ENCODE peak calls at places on chromosomes 7 and 10, in six cellular contexts. One of them, this sample, is unnamed. For H3K4me1 and H3K36me3, the result is how much of the 10 kb centered on the place peaks cover.

GRCh38 chr10:75062191-75062849 is 49.1 kb upstream of the SAMD8 start:
- DNase-seq in mesendoderm: no peak
- DNase-seq in heart right ventricle: peak
- DNase-seq in colonic mucosa: no peak
- DNase-seq in aorta: no peak
- DNase-seq in lower lobe of right lung: no peak
- DNase-seq in this sample: no peak

GRCh38 chr7:95139922-95140321 is 184.4 kb downstream of the PON1 start:
- DNase-seq in mesendoderm: no peak
- DNase-seq in heart right ventricle: no peak
- DNase-seq in colonic mucosa: no peak
- DNase-seq in aorta: no peak
- DNase-seq in lower lobe of right lung: no peak
- DNase-seq in this sample: no peak

GRCh38 chr7:70376561-70377031 is 755.3 kb upstream of the GALNT17 start:
- DNase-seq in mesendoderm: peak
- DNase-seq in heart right ventricle: no peak
- DNase-seq in colonic mucosa: no peak
- DNase-seq in aorta: no peak
- DNase-seq in lower lobe of right lung: no peak
- DNase-seq in this sample: no peak

GRCh38 chr10:86803156-86803555 is 46.7 kb downstream of the BMPR1A start:
- DNase-seq in mesendoderm: no peak
- DNase-seq in heart right ventricle: no peak
- DNase-seq in colonic mucosa: no peak
- DNase-seq in aorta: no peak
- DNase-seq in lower lobe of right lung: no peak
- DNase-seq in this sample: no peak

GRCh38 chr10:34956756-34957155 is 133.4 kb downstream of the CUL2 start:
- DNase-seq in mesendoderm: no peak
- DNase-seq in heart right ventricle: no peak
- DNase-seq in colonic mucosa: no peak
- DNase-seq in aorta: no peak
- DNase-seq in lower lobe of right lung: no peak
- DNase-seq in this sample: no peak

GRCh38 chr10:21638681-21639080 is 104.6 kb downstream of the MLLT10 start:
- DNase-seq in mesendoderm: no peak
- DNase-seq in heart right ventricle: no peak
- DNase-seq in colonic mucosa: no peak
- DNase-seq in aorta: no peak
- DNase-seq in lower lobe of right lung: no peak
- DNase-seq in this sample: no peak

GRCh38 chr7:44750921-44751571 is 2.4 kb downstream of the ZMIZ2 start:
- DNase-seq in mesendoderm: no peak
- DNase-seq in heart right ventricle: no peak
- DNase-seq in colonic mucosa: no peak
- DNase-seq in aorta: no peak
- DNase-seq in lower lobe of right lung: no peak
- DNase-seq in this sample: peak

GRCh38 chr10:105643662-105644061 is 1002.6 kb downstream of the SORCS3 start:
- DNase-seq in mesendoderm: no peak
- DNase-seq in heart right ventricle: no peak
- DNase-seq in colonic mucosa: no peak
- DNase-seq in aorta: no peak
- DNase-seq in lower lobe of right lung: no peak
- DNase-seq in this sample: no peak

GRCh38 chr7:44977956-44978355 is 859 bp downstream of the MYO1G start:
- DNase-seq in mesendoderm: no peak
- DNase-seq in heart right ventricle: no peak
- DNase-seq in colonic mucosa: no peak
- DNase-seq in aorta: peak
- DNase-seq in lower lobe of right lung: no peak
- DNase-seq in this sample: no peak

GRCh38 chr7:23315366-23315765 is 16.2 kb downstream of the MALSU1 start:
- DNase-seq in mesendoderm: no peak
- DNase-seq in heart right ventricle: no peak
- DNase-seq in colonic mucosa: no peak
- DNase-seq in aorta: no peak
- DNase-seq in lower lobe of right lung: no peak
- DNase-seq in this sample: no peak

GRCh38 chr7:56007167-56007652 is 42.8 kb downstream of the NIPSNAP2 start:
- DNase-seq in mesendoderm: peak
- DNase-seq in heart right ventricle: no peak
- DNase-seq in colonic mucosa: no peak
- DNase-seq in aorta: no peak
- DNase-seq in lower lobe of right lung: no peak
- DNase-seq in this sample: no peak

GRCh38 chr7:114539575-114539974 is 125.0 kb downstream of the FOXP2 start:
- DNase-seq in mesendoderm: peak
- DNase-seq in heart right ventricle: peak
- DNase-seq in colonic mucosa: peak
- DNase-seq in aorta: no peak
- DNase-seq in lower lobe of right lung: no peak
- DNase-seq in this sample: no peak

GRCh38 chr7:67738958-67739357 is 742.3 kb downstream of the TYW1 start:
- DNase-seq in mesendoderm: no peak
- DNase-seq in heart right ventricle: peak
- DNase-seq in colonic mucosa: no peak
- DNase-seq in aorta: no peak
- DNase-seq in lower lobe of right lung: no peak
- DNase-seq in this sample: no peak

GRCh38 chr10:18594574-18595156 is 56.7 kb downstream of the NSUN6 start:
- DNase-seq in mesendoderm: peak
- DNase-seq in heart right ventricle: no peak
- DNase-seq in colonic mucosa: no peak
- DNase-seq in aorta: no peak
- DNase-seq in lower lobe of right lung: no peak
- DNase-seq in this sample: no peak

GRCh38 chr7:50939026-50939425 is 156.3 kb upstream of the GRB10 start:
- DNase-seq in mesendoderm: no peak
- DNase-seq in heart right ventricle: no peak
- DNase-seq in colonic mucosa: no peak
- DNase-seq in aorta: no peak
- DNase-seq in lower lobe of right lung: no peak
- DNase-seq in this sample: no peak

GRCh38 chr7:128155100-128155763 is 85.8 kb upstream of the LEP start:
- DNase-seq in mesendoderm: peak
- DNase-seq in heart right ventricle: no peak
- DNase-seq in colonic mucosa: no peak
- DNase-seq in aorta: no peak
- DNase-seq in lower lobe of right lung: no peak
- DNase-seq in this sample: no peak

GRCh38 chr7:84997626-84998025 is 189.2 kb downstream of the SEMA3D start:
- DNase-seq in mesendoderm: no peak
- DNase-seq in heart right ventricle: no peak
- DNase-seq in colonic mucosa: no peak
- DNase-seq in aorta: no peak
- DNase-seq in lower lobe of right lung: no peak
- DNase-seq in this sample: no peak

GRCh38 chr10:92757720-92758119 is 68.0 kb downstream of the HHEX start:
- DNase-seq in mesendoderm: no peak
- DNase-seq in heart right ventricle: no peak
- DNase-seq in colonic mucosa: no peak
- DNase-seq in aorta: no peak
- DNase-seq in lower lobe of right lung: no peak
- DNase-seq in this sample: no peak

GRCh38 chr10:92755725-92756124 is 66.0 kb downstream of the HHEX start:
- DNase-seq in mesendoderm: no peak
- DNase-seq in heart right ventricle: no peak
- DNase-seq in colonic mucosa: no peak
- DNase-seq in aorta: no peak
- DNase-seq in lower lobe of right lung: no peak
- DNase-seq in this sample: no peak

GRCh38 chr10:92758594-92758993 is 68.8 kb downstream of the HHEX start:
- DNase-seq in mesendoderm: no peak
- DNase-seq in heart right ventricle: no peak
- DNase-seq in colonic mucosa: no peak
- DNase-seq in aorta: no peak
- DNase-seq in lower lobe of right lung: no peak
- DNase-seq in this sample: no peak

GRCh38 chr10:92756233-92757065 is 66.7 kb downstream of the HHEX start:
- DNase-seq in mesendoderm: peak
- DNase-seq in heart right ventricle: peak
- DNase-seq in colonic mucosa: no peak
- DNase-seq in aorta: no peak
- DNase-seq in lower lobe of right lung: no peak
- DNase-seq in this sample: no peak

GRCh38 chr10:92757066-92757716 is 67.4 kb downstream of the HHEX start:
- DNase-seq in mesendoderm: peak
- DNase-seq in heart right ventricle: peak
- DNase-seq in colonic mucosa: peak
- DNase-seq in aorta: peak
- DNase-seq in lower lobe of right lung: peak
- DNase-seq in this sample: peak
- H3K4me1 ChIP-seq in mesendoderm: under half
- H3K4me1 ChIP-seq in heart right ventricle: under half
- H3K4me1 ChIP-seq in colonic mucosa: under half
- H3K4me1 ChIP-seq in aorta: under half
- H3K4me1 ChIP-seq in lower lobe of right lung: under half
- H3K4me1 ChIP-seq in this sample: under half

GRCh38 chr10:93346712-93347111 is 135.4 kb downstream of the MYOF start:
- DNase-seq in mesendoderm: peak
- DNase-seq in heart right ventricle: no peak
- DNase-seq in colonic mucosa: no peak
- DNase-seq in aorta: no peak
- DNase-seq in lower lobe of right lung: no peak
- DNase-seq in this sample: no peak

GRCh38 chr10:93342346-93342745 is 139.8 kb downstream of the MYOF start:
- DNase-seq in mesendoderm: no peak
- DNase-seq in heart right ventricle: no peak
- DNase-seq in colonic mucosa: no peak
- DNase-seq in aorta: no peak
- DNase-seq in lower lobe of right lung: no peak
- DNase-seq in this sample: no peak

GRCh38 chr10:93346060-93346459 is 136.1 kb downstream of the MYOF start:
- DNase-seq in mesendoderm: no peak
- DNase-seq in heart right ventricle: no peak
- DNase-seq in colonic mucosa: no peak
- DNase-seq in aorta: no peak
- DNase-seq in lower lobe of right lung: no peak
- DNase-seq in this sample: no peak
- H3K36me3 ChIP-seq in mesendoderm: under half
- H3K36me3 ChIP-seq in heart right ventricle: under half
- H3K36me3 ChIP-seq in colonic mucosa: under half
- H3K36me3 ChIP-seq in aorta: under half
- H3K36me3 ChIP-seq in lower lobe of right lung: half or more
- H3K36me3 ChIP-seq in this sample: half or more

DNA sequence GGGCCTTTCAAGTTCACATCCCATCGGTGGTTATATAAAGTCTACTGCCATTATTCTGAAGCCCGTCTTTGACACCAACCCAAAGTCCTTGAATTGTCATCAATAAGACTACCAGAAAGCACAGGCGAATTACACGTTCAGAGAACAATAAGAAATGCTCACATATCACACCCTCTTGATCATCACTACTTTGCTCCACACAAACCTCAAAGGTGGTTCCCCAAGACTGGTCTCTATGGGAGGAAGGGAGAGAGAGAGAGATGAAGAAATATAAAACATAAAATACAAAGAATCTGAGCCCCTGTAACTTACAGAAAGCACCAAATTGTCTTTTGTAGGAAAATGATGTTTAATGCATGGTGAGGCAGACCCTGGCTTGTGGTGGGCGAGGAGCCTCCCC is 4.4 kb downstream of the HIPK2 start:
- DNase-seq in mesendoderm: no peak
- DNase-seq in heart right ventricle: no peak
- DNase-seq in colonic mucosa: no peak
- DNase-seq in aorta: no peak
- DNase-seq in lower lobe of right lung: no peak
- DNase-seq in this sample: no peak
- H3K4me1 ChIP-seq in mesendoderm: under half
- H3K4me1 ChIP-seq in heart right ventricle: half or more
- H3K4me1 ChIP-seq in colonic mucosa: under half
- H3K4me1 ChIP-seq in aorta: under half
- H3K4me1 ChIP-seq in lower lobe of right lung: half or more
- H3K4me1 ChIP-seq in this sample: under half

GRCh38 chr7:42097756-42098155 is 139.3 kb downstream of the GLI3 start:
- DNase-seq in mesendoderm: peak
- DNase-seq in heart right ventricle: no peak
- DNase-seq in colonic mucosa: no peak
- DNase-seq in aorta: no peak
- DNase-seq in lower lobe of right lung: no peak
- DNase-seq in this sample: no peak

GRCh38 chr7:42095791-42096190 is 141.2 kb downstream of the GLI3 start:
- DNase-seq in mesendoderm: no peak
- DNase-seq in heart right ventricle: no peak
- DNase-seq in colonic mucosa: no peak
- DNase-seq in aorta: no peak
- DNase-seq in lower lobe of right lung: no peak
- DNase-seq in this sample: no peak

GRCh38 chr7:42096262-42096661 is 140.7 kb downstream of the GLI3 start:
- DNase-seq in mesendoderm: no peak
- DNase-seq in heart right ventricle: no peak
- DNase-seq in colonic mucosa: no peak
- DNase-seq in aorta: no peak
- DNase-seq in lower lobe of right lung: no peak
- DNase-seq in this sample: no peak

GRCh38 chr7:42099076-42099836 is 137.8 kb downstream of the GLI3 start:
- DNase-seq in mesendoderm: no peak
- DNase-seq in heart right ventricle: no peak
- DNase-seq in colonic mucosa: no peak
- DNase-seq in aorta: no peak
- DNase-seq in lower lobe of right lung: no peak
- DNase-seq in this sample: no peak

GRCh38 chr7:42096681-42097637 is 140.1 kb downstream of the GLI3 start:
- DNase-seq in mesendoderm: peak
- DNase-seq in heart right ventricle: peak
- DNase-seq in colonic mucosa: no peak
- DNase-seq in aorta: no peak
- DNase-seq in lower lobe of right lung: no peak
- DNase-seq in this sample: no peak
- H3K36me3 ChIP-seq in mesendoderm: under half
- H3K36me3 ChIP-seq in heart right ventricle: under half
- H3K36me3 ChIP-seq in colonic mucosa: under half
- H3K36me3 ChIP-seq in aorta: under half
- H3K36me3 ChIP-seq in lower lobe of right lung: under half
- H3K36me3 ChIP-seq in this sample: under half

DNA sequence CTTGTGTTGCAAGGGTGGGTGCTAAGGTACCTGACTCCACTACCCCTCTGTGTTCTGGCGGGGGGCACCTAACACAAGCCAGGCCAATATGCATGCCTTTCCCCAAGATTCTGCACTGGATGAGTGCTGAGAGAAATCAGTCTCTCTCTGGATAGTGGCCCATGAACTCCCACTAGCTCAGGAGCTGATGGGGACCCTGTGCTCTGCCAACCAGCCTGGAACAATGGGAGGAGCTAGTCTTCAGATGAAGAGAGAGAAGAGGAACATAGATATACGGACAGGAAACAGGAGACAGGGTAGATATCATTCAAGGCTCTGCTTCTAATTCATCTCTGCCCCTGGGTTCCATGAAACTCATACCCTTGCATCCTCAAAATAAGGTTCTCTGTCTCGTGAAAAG is 27.8 kb upstream of the PLXNA4 start:
- DNase-seq in mesendoderm: no peak
- DNase-seq in heart right ventricle: no peak
- DNase-seq in colonic mucosa: no peak
- DNase-seq in aorta: no peak
- DNase-seq in lower lobe of right lung: no peak
- DNase-seq in this sample: no peak
- H3K4me1 ChIP-seq in mesendoderm: under half
- H3K4me1 ChIP-seq in heart right ventricle: under half
- H3K4me1 ChIP-seq in colonic mucosa: under half
- H3K4me1 ChIP-seq in aorta: under half
- H3K4me1 ChIP-seq in lower lobe of right lung: under half
- H3K4me1 ChIP-seq in this sample: under half

GRCh38 chr7:42023216-42023724 is 213.7 kb downstream of the GLI3 start:
- DNase-seq in mesendoderm: no peak
- DNase-seq in heart right ventricle: no peak
- DNase-seq in colonic mucosa: no peak
- DNase-seq in aorta: no peak
- DNase-seq in lower lobe of right lung: no peak
- DNase-seq in this sample: no peak
- H3K36me3 ChIP-seq in mesendoderm: under half
- H3K36me3 ChIP-seq in heart right ventricle: under half
- H3K36me3 ChIP-seq in colonic mucosa: under half
- H3K36me3 ChIP-seq in aorta: under half
- H3K36me3 ChIP-seq in lower lobe of right lung: under half
- H3K36me3 ChIP-seq in this sample: under half